ENCODE peak calls at places on chromosome 1, in five cellular contexts. B, G, L, C and N are unnamed samples.

GRCh38 chr1:111541721-111542120 is 38.3 kb upstream of the ADORA3 start:
- DNase-seq in B (no peak), L (peak; percentile 14), C (no peak), G (no peak), N (no peak)

GRCh38 chr1:98903726-98904125 is 100.9 kb downstream of the PLPPR5 start:
- DNase-seq in C (no peak), G (no peak), B (no peak), L (peak; percentile 35), N (no peak)

GRCh38 chr1:152506899-152507498 is 3.6 kb upstream of the LCE5A start:
- DNase-seq in B (no peak), G (no peak), C (no peak), L (no peak), N (no peak)

GRCh38 chr1:28449904-28450303 is 55.9 kb upstream of the RCC1 start:
- DNase-seq in G (no peak), L (peak; percentile 71), B (no peak), C (no peak), N (no peak)

GRCh38 chr1:230365723-230366307 is 60.3 kb downstream of the PGBD5 start:
- DNase-seq in B (no peak), C (no peak), G (no peak), L (no peak), N (no peak)

GRCh38 chr1:159752135-159752580 is 28.6 kb upstream of the DUSP23 start:
- DNase-seq in B (no peak), L (peak; percentile 24), G (no peak), C (peak; percentile 75), N (no peak)

GRCh38 chr1:109197163-109198042 is 16.3 kb upstream of the SARS1 start:
- DNase-seq in C (peak; percentile 62), B (peak; percentile 43), L (peak; percentile 95), G (no peak), N (no peak)

GRCh38 chr1:61412601-61413000 is 312.3 kb downstream of the TM2D1 start:
- DNase-seq in B (no peak), L (no peak), G (no peak), C (no peak), N (no peak)

GRCh38 chr1:61708953-61709907 is 15.7 kb downstream of the TM2D1 start:
- DNase-seq in L (no peak), B (no peak), G (no peak), C (peak; percentile 47), N (no peak)

GRCh38 chr1:43936470-43937151 is 3.0 kb downstream of the ARTN start:
- DNase-seq in L (no peak), G (no peak), C (no peak), B (no peak), N (peak; percentile 43)

GRCh38 chr1:10779201-10779600 is 17.2 kb downstream of the CASZ1 start:
- DNase-seq in L (no peak), G (no peak), B (peak; percentile 54), C (no peak), N (no peak)

GRCh38 chr1:89436856-89437255 is 73.0 kb downstream of the GBP6 start:
- DNase-seq in C (no peak), G (no peak), B (no peak), L (no peak), N (no peak)

GRCh38 chr1:168392958-168393357 is 112.3 kb downstream of the TBX19 start:
- DNase-seq in C (no peak), B (no peak), G (no peak), L (no peak), N (no peak)

GRCh38 chr1:20199840-20200239 is 13.5 kb upstream of the PLA2G2C start:
- DNase-seq in L (no peak), C (no peak), G (no peak), B (no peak), N (no peak)

GRCh38 chr1:23422313-23422877 is 2.2 kb downstream of the TCEA3 start:
- DNase-seq in G (no peak), C (peak; percentile 85), L (peak; percentile 73), B (no peak), N (no peak)

GRCh38 chr1:92968138-92969032 is 7.1 kb upstream of the DIPK1A start:
- DNase-seq in C (no peak), G (no peak), L (no peak), B (no peak), N (no peak)

GRCh38 chr1:20168547-20169491 is 17.1 kb upstream of the UBXN10 start:
- DNase-seq in L (no peak), G (no peak), B (no peak), C (no peak), N (no peak)

GRCh38 chr1:29985376-29985945 is 737.9 kb downstream of the MATN1 start:
- DNase-seq in C (no peak), G (no peak), L (no peak), B (no peak), N (no peak)

GRCh38 chr1:193013707-193014106 is 45.5 kb downstream of the UCHL5 start:
- DNase-seq in C (no peak), G (no peak), B (no peak), L (no peak), N (no peak)

GRCh38 chr1:230976825-230977747 is 1.6 kb downstream of the TTC13 start:
- DNase-seq in L (no peak), B (no peak), G (no peak), C (no peak), N (no peak)

GRCh38 chr1:89725016-89725380 is 92.1 kb downstream of the LRRC8C start:
- DNase-seq in G (no peak), C (no peak), B (peak; percentile 42), L (peak; percentile 79), N (no peak)

GRCh38 chr1:91827094-91828006 is 58.6 kb downstream of the TGFBR3 start:
- DNase-seq in G (no peak), B (no peak), C (peak; percentile 44), L (no peak), N (no peak)

GRCh38 chr1:203450541-203451149 is 25.0 kb upstream of the PRELP start:
- DNase-seq in C (no peak), B (no peak), G (no peak), L (no peak), N (no peak)

GRCh38 chr1:170414989-170415733 is 116.8 kb upstream of the GORAB start:
- DNase-seq in C (no peak), L (peak; percentile 32), B (no peak), G (no peak), N (no peak)

GRCh38 chr1:184152502-184152901 is 101.0 kb downstream of the TSEN15 start:
- DNase-seq in C (no peak), L (peak; percentile 52), B (no peak), G (no peak), N (no peak)

GRCh38 chr1:68321084-68321685 is 88.9 kb upstream of the WLS start:
- DNase-seq in G (no peak), B (no peak), L (peak; percentile 76), C (peak; percentile 68), N (peak; percentile 59)
- TF ChIP-seq CTCF in G (no peak), B (peak; percentile 91), L (peak; percentile 91), C (peak; percentile 49), N (peak; percentile 88)

GRCh38 chr1:179107706-179108629 is 26.1 kb downstream of the TOR3A start:
- DNase-seq in L (no peak), B (no peak), C (no peak), G (no peak), N (no peak)

GRCh38 chr1:179108644-179109043 is 26.8 kb downstream of the TOR3A start:
- DNase-seq in B (no peak), L (no peak), C (no peak), G (no peak), N (no peak)

GRCh38 chr1:179103999-179104398 is 22.1 kb downstream of the TOR3A start:
- DNase-seq in B (no peak), L (no peak), G (no peak), C (no peak), N (no peak)

GRCh38 chr1:179104851-179105250 is 23.0 kb downstream of the TOR3A start:
- DNase-seq in G (no peak), L (no peak), C (no peak), B (no peak), N (no peak)

GRCh38 chr1:179105393-179105792 is 23.5 kb downstream of the TOR3A start:
- DNase-seq in L (no peak), B (no peak), G (no peak), C (no peak), N (no peak)
- TF ChIP-seq CTCF in L (peak; percentile 52), B (peak; percentile 54), G (no peak), C (peak; percentile 26), N (peak; percentile 63)

GRCh38 chr1:66925558-66925910 is 744 bp downstream of the MIER1 start:
- DNase-seq in C (no peak), L (no peak), G (no peak), B (no peak), N (no peak)

GRCh38 chr1:66929289-66929688 is 4.5 kb downstream of the MIER1 start:
- DNase-seq in G (no peak), B (no peak), C (no peak), L (no peak), N (no peak)

GRCh38 chr1:66925944-66926343 is 1.2 kb downstream of the MIER1 start:
- DNase-seq in G (no peak), C (no peak), B (no peak), L (no peak), N (no peak)

GRCh38 chr1:66927528-66927927 is 2.7 kb downstream of the MIER1 start:
- DNase-seq in G (no peak), C (no peak), B (no peak), L (no peak), N (no peak)

DNA sequence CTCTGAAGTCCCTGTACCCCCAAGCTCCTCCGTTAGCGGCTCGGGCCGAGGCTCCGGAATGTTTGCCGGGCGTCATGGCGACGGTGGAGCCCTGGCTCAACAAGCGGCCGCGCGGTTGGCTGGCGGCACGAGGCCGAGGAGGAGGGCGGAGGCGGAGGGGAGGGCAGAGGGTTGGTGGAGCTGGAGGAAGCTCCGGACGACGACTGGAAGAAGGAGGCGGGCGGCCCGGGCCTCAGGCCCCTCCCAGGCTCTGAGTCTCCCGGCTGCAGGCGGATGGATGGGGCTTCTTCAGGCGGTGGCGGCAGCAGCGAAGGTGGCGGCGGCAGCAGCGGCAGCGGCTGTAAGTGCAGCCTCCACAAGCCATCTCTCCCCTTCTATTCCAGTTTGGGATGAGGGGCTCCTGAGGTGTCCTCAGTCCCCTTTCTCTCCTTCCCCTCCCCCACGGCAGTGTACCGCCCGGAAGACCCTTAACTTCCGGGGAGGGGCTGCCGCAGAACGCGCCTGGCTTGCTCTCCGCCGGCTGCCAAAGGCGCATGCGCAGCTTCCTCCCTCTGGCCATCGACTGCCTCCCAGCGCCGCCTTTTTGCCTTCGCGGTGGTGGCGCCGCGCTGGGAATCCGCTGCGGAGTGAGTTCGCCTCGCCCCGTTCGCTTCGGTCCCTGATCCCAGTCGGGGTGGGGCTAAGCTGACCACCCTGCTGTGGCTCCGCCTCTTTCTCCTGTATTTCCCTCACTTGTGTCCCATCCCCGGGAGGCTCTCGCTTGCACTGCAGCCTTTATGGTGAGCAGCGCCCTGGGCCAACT is at the start of the genes DNAI4 and MIER1:
- DNase-seq in B (peak; percentile 96), G (peak; percentile 95), L (peak; percentile 99), C (peak; percentile 99), N (peak; percentile 98)
- TF ChIP-seq CTCF in B (no peak), G (no peak), L (no peak), C (peak; percentile 29), N (peak; percentile 31)

GRCh38 chr1:112992780-112993179 is 36.8 kb upstream of the SLC16A1 start:
- DNase-seq in C (no peak), B (no peak), L (no peak), G (no peak), N (no peak)

GRCh38 chr1:112988367-112988766 is 32.4 kb upstream of the SLC16A1 start:
- DNase-seq in B (no peak), L (no peak), G (no peak), C (no peak), N (no peak)

GRCh38 chr1:112990271-112990670 is 34.3 kb upstream of the SLC16A1 start:
- DNase-seq in C (no peak), B (no peak), G (no peak), L (no peak), N (no peak)

GRCh38 chr1:112995890-112996289 is 39.9 kb upstream of the SLC16A1 start:
- DNase-seq in B (no peak), G (no peak), C (no peak), L (peak; percentile 22), N (no peak)

GRCh38 chr1:112991721-112992120 is 35.7 kb upstream of the SLC16A1 start:
- DNase-seq in B (no peak), C (no peak), G (no peak), L (no peak), N (no peak)
- TF ChIP-seq CTCF in B (no peak), C (no peak), G (no peak), L (no peak), N (no peak)